ENCODE peak calls at places on chromosomes 6 and 20, in six cellular contexts. O, Y, L, P, S and Q are unnamed samples.
A peak's percentile ranks its signal among the peaks of the same experiment; 100 is the strongest.

GRCh38 chr6:12528581-12529363 is 187.8 kb upstream of the PHACTR1 start:
- DNase-seq in O (no peak), L (no peak), S (no peak), P (no peak), Y (no peak), Q (no peak)

GRCh38 chr20:33559994-33560393 is 70.1 kb downstream of the CBFA2T2 start:
- DNase-seq in Y (no peak), P (no peak), S (no peak), L (no peak), O (no peak), Q (no peak)

GRCh38 chr6:134750669-134751068 is 199.2 kb downstream of the ALDH8A1 start:
- DNase-seq in O (peak; percentile 48), P (no peak), Y (peak; percentile 20), L (no peak), S (no peak), Q (no peak)

GRCh38 chr6:149228276-149228962 is 89.1 kb upstream of the TAB2 start:
- DNase-seq in O (no peak), Y (no peak), S (no peak), P (no peak), L (no peak), Q (no peak)

GRCh38 chr6:100865525-100865924 is 15.6 kb downstream of the ASCC3 start:
- DNase-seq in Y (no peak), L (no peak), S (no peak), P (no peak), O (no peak), Q (no peak)

GRCh38 chr20:32786059-32786760 is 24.0 kb downstream of the DNMT3B start:
- DNase-seq in Y (no peak), P (no peak), O (no peak), L (no peak), S (no peak), Q (no peak)

GRCh38 chr20:6007094-6007528 is 46.7 kb downstream of the LRRN4 start:
- DNase-seq in Y (no peak), P (no peak), O (no peak), S (no peak), L (no peak), Q (no peak)

GRCh38 chr6:122381494-122382083 is 17.9 kb upstream of the HSF2 start:
- DNase-seq in Y (no peak), S (peak; percentile 6), L (peak; percentile 26), O (peak; percentile 70), P (peak; percentile 60), Q (peak; percentile 14)

GRCh38 chr6:71466362-71466761 is 177.8 kb downstream of the OGFRL1 start:
- DNase-seq in S (no peak), L (no peak), Y (no peak), P (no peak), O (no peak), Q (no peak)

GRCh38 chr6:151137441-151137984 is 102.3 kb upstream of the AKAP12 start:
- DNase-seq in S (no peak), Y (no peak), P (peak; percentile 28), O (no peak), L (no peak), Q (no peak)

GRCh38 chr20:63562461-63563185 is 8.7 kb downstream of the FNDC11 start:
- DNase-seq in P (no peak), Y (no peak), O (no peak), L (no peak), S (no peak), Q (no peak)

GRCh38 chr6:24925661-24926060 is 10.1 kb downstream of the RIPOR2 start:
- DNase-seq in P (no peak), S (no peak), Y (no peak), L (no peak), O (no peak), Q (no peak)

GRCh38 chr6:139367810-139368321 is 6.6 kb downstream of the CITED2 start:
- DNase-seq in Y (no peak), S (no peak), P (no peak), L (no peak), O (no peak), Q (no peak)

GRCh38 chr20:40493071-40493470 is 196.0 kb downstream of the MAFB start:
- DNase-seq in P (no peak), Y (no peak), O (no peak), L (no peak), S (no peak), Q (no peak)

GRCh38 chr6:111080713-111081112 is 6.6 kb upstream of the SLC16A10 start:
- DNase-seq in L (no peak), P (no peak), Y (no peak), O (no peak), S (no peak), Q (no peak)

GRCh38 chr6:127459231-127459641 is at the start of gene KIAA0408:
- DNase-seq in S (no peak), P (peak; percentile 31), L (peak; percentile 49), Y (no peak), O (peak; percentile 37), Q (no peak)

GRCh38 chr6:91366781-91367180 is 779.9 kb upstream of the MAP3K7 start:
- DNase-seq in P (no peak), S (no peak), L (no peak), O (peak; percentile 73), Y (no peak), Q (no peak)

GRCh38 chr6:120405947-120406346 is 928.3 kb downstream of the TBC1D32 start:
- DNase-seq in Y (no peak), S (no peak), O (peak; percentile 33), P (no peak), L (no peak), Q (no peak)

GRCh38 chr20:47272893-47273590 is 83.5 kb downstream of the ZMYND8 start:
- DNase-seq in Y (peak; percentile 85), S (no peak), L (peak; percentile 47), P (peak; percentile 79), O (peak; percentile 74), Q (peak; percentile 33)

GRCh38 chr6:32047084-32047478 is 8.9 kb downstream of the CYP21A2 start:
- DNase-seq in O (no peak), P (no peak), Y (no peak), S (no peak), L (no peak), Q (no peak)

GRCh38 chr6:138571585-138572199 is 72.4 kb upstream of the NHSL1 start:
- DNase-seq in L (no peak), Y (no peak), S (no peak), P (no peak), O (no peak), Q (no peak)

GRCh38 chr6:134240664-134241431 is 77.1 kb downstream of the SGK1 start:
- DNase-seq in O (no peak), L (no peak), P (no peak), Y (no peak), S (no peak), Q (no peak)

GRCh38 chr6:9002833-9003232 is 567.5 kb upstream of the SLC35B3 start:
- DNase-seq in Y (no peak), P (no peak), L (no peak), O (no peak), S (no peak), Q (no peak)

GRCh38 chr6:148037496-148037895 is 305.1 kb upstream of the SASH1 start:
- DNase-seq in Y (no peak), P (no peak), O (no peak), S (no peak), L (peak; percentile 42), Q (no peak)

GRCh38 chr6:7912024-7912423 is 1.4 kb upstream of the TXNDC5 start:
- DNase-seq in S (no peak), Y (no peak), P (no peak), L (no peak), O (no peak), Q (no peak)

GRCh38 chr6:167207527-167207926 is 49.7 kb upstream of the GPR31 start:
- DNase-seq in Y (no peak), P (no peak), S (no peak), O (no peak), L (no peak), Q (no peak)

GRCh38 chr6:37173573-37174195 is 3.7 kb downstream of the PIM1 start:
- DNase-seq in P (no peak), O (no peak), S (no peak), L (no peak), Y (no peak), Q (no peak)

GRCh38 chr20:10079964-10080363 is 45.2 kb downstream of the ANKEF1 start:
- DNase-seq in P (no peak), O (no peak), Y (no peak), S (no peak), L (no peak), Q (no peak)

GRCh38 chr6:28802417-28803336 is 121.1 kb downstream of the TRIM27 start:
- DNase-seq in Y (no peak), L (no peak), O (no peak), P (peak; percentile 78), S (no peak), Q (no peak)